ENCODE peak calls at places on chromosomes 16 and 17, in five cellular contexts. V, H, W, D and K are unnamed samples.

GRCh38 chr17:48491527-48492273 is 39.1 kb downstream of the HOXB1 start:
- DNase-seq in V (no peak), D (no peak), W (no peak), H (no peak), K (no peak)

GRCh38 chr16:77679901-77680300 is 42.4 kb upstream of the NUDT7 start:
- DNase-seq in W (no peak), V (no peak), H (no peak), D (no peak), K (no peak)

GRCh38 chr16:47732806-47733150 is 271.6 kb downstream of the PHKB start:
- DNase-seq in V (no peak), D (no peak), W (no peak), H (peak), K (no peak)

GRCh38 chr17:82848022-82848592 is 8.3 kb upstream of the ZNF750 start:
- DNase-seq in V (no peak), H (peak), D (no peak), W (no peak), K (no peak)

GRCh38 chr17:66426397-66427033 is 124.1 kb downstream of the PRKCA start:
- DNase-seq in V (no peak), D (peak), W (no peak), H (peak), K (no peak)

GRCh38 chr16:35207059-35207999 is 1747.9 kb downstream of the TP53TG3F start:
- DNase-seq in W (no peak), H (no peak), V (no peak), D (no peak), K (peak)

GRCh38 chr17:40331743-40332641 is 23.0 kb downstream of the RARA start:
- DNase-seq in D (no peak), W (no peak), V (peak), H (no peak), K (no peak)

GRCh38 chr16:72673118-72673517 is 374.8 kb downstream of the ZFHX3 start:
- DNase-seq in D (no peak), W (no peak), H (no peak), V (no peak), K (no peak)

GRCh38 chr16:1828645-1829410 is 1.8 kb downstream of the FAHD1 start:
- DNase-seq in H (no peak), D (no peak), V (no peak), W (no peak), K (peak)

GRCh38 chr16:13958438-13958837 is 38.5 kb downstream of the ERCC4 start:
- DNase-seq in W (no peak), H (no peak), V (no peak), D (no peak), K (no peak)

GRCh38 chr16:77540656-77541055 is 105.8 kb upstream of the ADAMTS18 start:
- DNase-seq in D (no peak), V (no peak), H (no peak), W (no peak), K (no peak)

GRCh38 chr17:51857052-51857593 is 301.4 kb downstream of the CA10 start:
- DNase-seq in D (no peak), W (no peak), V (no peak), H (no peak), K (no peak)

GRCh38 chr16:85612191-85612800 is 826 bp upstream of the GSE1 start:
- DNase-seq in W (no peak), V (no peak), H (peak), D (no peak), K (peak)

GRCh38 chr17:38541281-38541680 is 64.5 kb downstream of the SRCIN1 start:
- DNase-seq in V (no peak), H (no peak), W (no peak), D (no peak), K (no peak)

GRCh38 chr17:81090361-81091133 is 55.6 kb downstream of the BAIAP2 start:
- DNase-seq in D (peak), W (no peak), V (no peak), H (peak), K (peak)